ENCODE peak calls at places on chromosomes 11 and 22, in eight cellular contexts. I is progenitor cell of endocrine pancreas, H is cardiac muscle cell, E is AG04450, L is brain microvascular endothelial cell, V is heart right ventricle, Q is ovary, M is BE2C. B is an unnamed sample.

GRCh38 chr11:24234822-24235508 is 261.9 kb upstream of the LUZP2 start:
- DNase-seq in I (no peak), H (peak; percentile 41), E (peak; percentile 32), L (peak; percentile 46), V (no peak), Q (no peak), M (peak; percentile 65), B (no peak)

GRCh38 chr22:20130319-20130718 is 1.3 kb upstream of the ZDHHC8 start:
- DNase-seq in I (no peak), H (no peak), E (no peak), L (no peak), V (no peak), Q (no peak), M (no peak), B (no peak)

GRCh38 chr11:32437406-32438345 is 2.3 kb upstream of the WT1 start:
- DNase-seq in I (no peak), H (no peak), E (no peak), L (no peak), V (no peak), Q (peak; percentile 73), M (no peak), B (peak; percentile 47)

GRCh38 chr11:76237914-76238313 is 31.6 kb upstream of the WNT11 start:
- DNase-seq in I (no peak), H (no peak), E (no peak), L (no peak), V (no peak), Q (no peak), M (peak; percentile 45), B (no peak)

GRCh38 chr22:20999350-21000214 is 2.3 kb downstream of the THAP7 start:
- DNase-seq in I (no peak), H (no peak), E (no peak), L (no peak), V (no peak), Q (no peak), M (no peak), B (no peak)

GRCh38 chr11:67600324-67601029 is 6.3 kb upstream of the NDUFV1 start:
- DNase-seq in I (no peak), H (no peak), E (no peak), L (no peak), V (no peak), Q (no peak), M (no peak), B (no peak)

GRCh38 chr11:62245271-62245753 is 3.3 kb downstream of the SCGB1D2 start:
- DNase-seq in I (peak; percentile 69), H (peak; percentile 54), E (no peak), L (peak; percentile 27), V (no peak), Q (no peak), M (peak; percentile 10), B (no peak)

GRCh38 chr11:16043617-16044016 is 312.7 kb downstream of the SOX6 start:
- DNase-seq in I (no peak), H (no peak), E (no peak), L (no peak), V (peak; percentile 40), Q (no peak), M (no peak), B (no peak)

GRCh38 chr11:121723261-121723741 is 270.5 kb upstream of the SORL1-AS1 start:
- DNase-seq in I (no peak), H (peak; percentile 90), E (no peak), L (peak; percentile 3), V (peak; percentile 21), Q (peak; percentile 70), M (peak; percentile 58), B (peak; percentile 41)

GRCh38 chr11:76577199-76577920 is 93.2 kb downstream of the LRRC32 start:
- DNase-seq in I (no peak), H (peak; percentile 89), E (peak; percentile 21), L (peak; percentile 77), V (peak; percentile 88), Q (no peak), M (peak; percentile 99), B (no peak)

GRCh38 chr22:48241658-48242057 is 1479.2 kb downstream of the TBC1D22A start:
- DNase-seq in I (no peak), H (no peak), E (no peak), L (no peak), V (no peak), Q (no peak), M (no peak), B (no peak)

GRCh38 chr11:111229604-111230003 is 15.9 kb upstream of the POU2AF2 start:
- DNase-seq in I (no peak), H (peak; percentile 39), E (no peak), L (no peak), V (no peak), Q (no peak), M (no peak), B (no peak)

GRCh38 chr11:2305862-2306823 is 4.3 kb downstream of the TSPAN32 start:
- DNase-seq in I (no peak), H (peak; percentile 96), E (peak; percentile 50), L (no peak), V (peak; percentile 79), Q (peak; percentile 93), M (no peak), B (no peak)

GRCh38 chr11:33000181-33000580 is 15.5 kb upstream of the DEPDC7 start:
- DNase-seq in I (no peak), H (peak; percentile 90), E (peak; percentile 50), L (peak; percentile 80), V (no peak), Q (no peak), M (no peak), B (no peak)

GRCh38 chr11:120064341-120064740 is 73.6 kb downstream of the TRIM29 start:
- DNase-seq in I (peak; percentile 3), H (no peak), E (no peak), L (no peak), V (no peak), Q (no peak), M (no peak), B (no peak)

GRCh38 chr11:121538054-121538453 is 85.3 kb upstream of the SORL1-AS1 start:
- DNase-seq in I (no peak), H (no peak), E (no peak), L (no peak), V (no peak), Q (no peak), M (no peak), B (no peak)

GRCh38 chr11:8671242-8671641 is 11.2 kb downstream of the TRIM66 start:
- DNase-seq in I (no peak), H (peak; percentile 94), E (peak; percentile 86), L (peak; percentile 95), V (peak; percentile 84), Q (peak; percentile 41), M (no peak), B (no peak)

GRCh38 chr11:14927146-14927545 is 35.1 kb upstream of the CYP2R1 start:
- DNase-seq in I (no peak), H (peak; percentile 0), E (no peak), L (peak; percentile 11), V (no peak), Q (no peak), M (no peak), B (no peak)

GRCh38 chr11:117426297-117426685 is 98.6 kb downstream of the CEP164 start:
- DNase-seq in I (peak; percentile 91), H (peak; percentile 56), E (no peak), L (peak; percentile 20), V (peak; percentile 51), Q (peak; percentile 82), M (peak; percentile 86), B (peak; percentile 94)

GRCh38 chr22:46370584-46371373 is 35.3 kb downstream of the TRMU start:
- DNase-seq in I (no peak), H (no peak), E (no peak), L (no peak), V (no peak), Q (no peak), M (no peak), B (no peak)

GRCh38 chr11:296976-297665 is 2.2 kb downstream of the IFITM5 start:
- DNase-seq in I (no peak), H (no peak), E (no peak), L (no peak), V (no peak), Q (peak; percentile 38), M (no peak), B (peak; percentile 11)

GRCh38 chr11:75577198-75577597 is 15.1 kb downstream of the SERPINH1 start:
- DNase-seq in I (no peak), H (no peak), E (no peak), L (no peak), V (peak; percentile 63), Q (peak; percentile 74), M (peak; percentile 72), B (peak; percentile 69)

GRCh38 chr11:47514825-47515647 is 37.9 kb downstream of the CELF1 start:
- DNase-seq in I (no peak), H (peak; percentile 82), E (peak; percentile 70), L (peak; percentile 88), V (no peak), Q (no peak), M (no peak), B (no peak)

GRCh38 chr11:44744160-44744559 is 17.4 kb downstream of the TSPAN18 start:
- DNase-seq in I (no peak), H (no peak), E (peak; percentile 29), L (no peak), V (no peak), Q (no peak), M (no peak), B (no peak)

GRCh38 chr11:27599217-27599616 is 92.6 kb upstream of the LIN7C start:
- DNase-seq in I (no peak), H (no peak), E (no peak), L (no peak), V (no peak), Q (no peak), M (no peak), B (no peak)
- TF ChIP-seq CTCF in I (no peak), H (no peak), E (no peak), L (no peak), V (no peak), Q (no peak), M (no peak), B (no peak)

GRCh38 chr11:97683733-97684132 is 1293.9 kb downstream of the JRKL start:
- DNase-seq in I (no peak), H (peak; percentile 10), E (no peak), L (no peak), V (no peak), Q (no peak), M (peak; percentile 22), B (no peak)
- TF ChIP-seq CTCF in I (peak; percentile 25), H (no peak), E (no peak), L (peak; percentile 28), V (no peak), Q (no peak), M (peak; percentile 42), B (no peak)

GRCh38 chr22:43587574-43587973 is 175.8 kb downstream of the MPPED1 start:
- DNase-seq in I (no peak), H (peak; percentile 11), E (no peak), L (no peak), V (no peak), Q (no peak), M (no peak), B (no peak)

DNA sequence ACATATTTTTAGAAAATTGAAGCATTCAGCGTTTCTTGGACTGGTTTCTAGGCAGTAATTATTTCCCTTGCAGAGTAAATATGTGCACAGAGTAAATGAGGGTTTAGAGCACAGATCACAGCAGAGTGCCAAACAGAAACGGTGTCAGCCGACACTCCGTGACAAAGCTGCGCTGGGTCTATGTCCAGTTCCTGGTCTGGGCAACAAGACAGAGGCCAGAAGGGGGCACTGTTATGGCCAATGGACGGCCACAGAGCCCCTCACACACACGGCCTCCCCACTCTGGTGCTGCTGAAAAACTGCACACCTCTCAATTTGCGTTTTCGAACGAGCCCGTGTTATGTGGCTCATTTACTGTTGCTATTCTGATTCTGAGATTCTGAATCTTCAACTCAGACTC is 180.7 kb downstream of the MPPED1 start:
- DNase-seq in I (no peak), H (peak; percentile 3), E (no peak), L (no peak), V (no peak), Q (no peak), M (peak; percentile 43), B (peak; percentile 47)
- TF ChIP-seq CTCF in I (peak; percentile 33), H (no peak), E (peak; percentile 29), L (no peak), V (peak; percentile 8), Q (no peak), M (peak; percentile 55), B (peak; percentile 42)

GRCh38 chr11:79160786-79161403 is 279.9 kb downstream of the TENM4 start:
- DNase-seq in I (no peak), H (peak; percentile 71), E (no peak), L (no peak), V (no peak), Q (no peak), M (no peak), B (no peak)
- TF ChIP-seq CTCF in I (peak; percentile 44), H (peak; percentile 78), E (no peak), L (no peak), V (no peak), Q (no peak), M (no peak), B (no peak)

B was measured in glutamatergic neuron.